ENCODE peak calls at places on chromosomes 1 and 21, in seven cellular contexts. G is ELR, B is anterior cingulate cortex, F is mammary epithelial cell, K is DMS153, L is renal cortical epithelial cell, J is astrocyte of the hippocampus. X is an unnamed sample.

GRCh38 chr1:200038645-200038986 is 11.1 kb downstream of the NR5A2 start:
- DNase-seq in G (no peak), B (no peak), F (no peak), K (no peak), L (no peak), J (peak), X (no peak)

GRCh38 chr1:226216056-226216455 is 7.4 kb upstream of the MIXL1 start:
- DNase-seq in G (no peak), B (no peak), F (no peak), K (no peak), L (no peak), J (no peak), X (no peak)

GRCh38 chr1:87176090-87176489 is 152.6 kb upstream of the LMO4 start:
- DNase-seq in G (no peak), B (no peak), F (no peak), K (no peak), L (no peak), J (no peak), X (no peak)

GRCh38 chr1:31295874-31296485 is 608 bp downstream of the SNRNP40 start:
- DNase-seq in G (peak), B (no peak), F (no peak), K (no peak), L (no peak), J (no peak), X (no peak)

GRCh38 chr21:31538821-31539220 is 120.7 kb upstream of the SOD1 start:
- DNase-seq in G (no peak), B (no peak), F (no peak), K (no peak), L (no peak), J (no peak), X (no peak)

GRCh38 chr1:117656202-117656641 is 50.4 kb downstream of the TENT5C start:
- DNase-seq in G (no peak), B (no peak), F (no peak), K (no peak), L (no peak), J (no peak), X (no peak)

GRCh38 chr21:37886120-37886519 is 30.1 kb downstream of the KCNJ6 start:
- DNase-seq in G (no peak), B (no peak), F (no peak), K (peak), L (no peak), J (no peak), X (no peak)

GRCh38 chr1:174682419-174683008 is 234.8 kb downstream of the GPR52 start:
- DNase-seq in G (peak), B (no peak), F (no peak), K (no peak), L (no peak), J (peak), X (no peak)

GRCh38 chr1:30133414-30134055 is 589.9 kb downstream of the MATN1 start:
- DNase-seq in G (no peak), B (no peak), F (no peak), K (no peak), L (no peak), J (no peak), X (no peak)

GRCh38 chr1:45325816-45326506 is 734 bp upstream of the HPDL start:
- DNase-seq in G (no peak), B (peak), F (no peak), K (no peak), L (no peak), J (peak), X (no peak)

GRCh38 chr1:24567792-24568388 is 12.0 kb downstream of the NCMAP start:
- DNase-seq in G (peak), B (no peak), F (peak), K (peak), L (peak), J (no peak), X (peak)

GRCh38 chr1:80767711-80768110 is 1033.0 kb upstream of the ADGRL2 start:
- DNase-seq in G (no peak), B (no peak), F (no peak), K (no peak), L (no peak), J (no peak), X (no peak)

GRCh38 chr1:168345939-168346338 is 65.3 kb downstream of the TBX19 start:
- DNase-seq in G (no peak), B (no peak), F (no peak), K (no peak), L (no peak), J (no peak), X (no peak)

GRCh38 chr1:204360314-204360713 is 585 bp upstream of the PLEKHA6 start:
- DNase-seq in G (no peak), B (no peak), F (no peak), K (no peak), L (no peak), J (no peak), X (no peak)

GRCh38 chr1:165925498-165926079 is 98.2 kb downstream of the UCK2 start:
- DNase-seq in G (no peak), B (no peak), F (no peak), K (no peak), L (no peak), J (no peak), X (no peak)

GRCh38 chr21:39108291-39109162 is 74.7 kb downstream of the PSMG1 start:
- DNase-seq in G (no peak), B (no peak), F (no peak), K (no peak), L (no peak), J (no peak), X (no peak)

GRCh38 chr1:6867688-6868370 is 82.6 kb downstream of the CAMTA1 start:
- DNase-seq in G (no peak), B (no peak), F (peak), K (no peak), L (peak), J (no peak), X (no peak)

GRCh38 chr21:40830836-40831235 is 16.1 kb downstream of the DSCAM start:
- DNase-seq in G (no peak), B (no peak), F (no peak), K (no peak), L (no peak), J (no peak), X (no peak)

GRCh38 chr1:234368320-234369032 is 4.8 kb upstream of the COA6 start:
- DNase-seq in G (no peak), B (peak), F (no peak), K (no peak), L (no peak), J (no peak), X (no peak)

GRCh38 chr1:95723346-95723745 is 489.3 kb downstream of the RWDD3 start:
- DNase-seq in G (no peak), B (no peak), F (peak), K (no peak), L (no peak), J (no peak), X (no peak)

X was measured in lower lobe of right lung.